ENCODE peak calls at places on chromosomes 7 and 10, in five cellular contexts. B, S, N, A and R are unnamed samples.

GRCh38 chr10:35876248-35876647 is 234.2 kb upstream of the FZD8 start:
- DNase-seq in S (no peak), A (peak), N (peak), B (no peak), R (no peak)

GRCh38 chr7:103573479-103574058 is 127.6 kb upstream of the SLC26A5 start:
- DNase-seq in B (no peak), S (peak), A (peak), N (peak), R (no peak)

GRCh38 chr10:91635401-91636400 is 2.8 kb upstream of the PPP1R3C start:
- DNase-seq in N (peak), B (peak), S (peak), A (peak), R (peak)

GRCh38 chr10:117537436-117537903 is 5.1 kb upstream of the EMX2 start:
- DNase-seq in A (no peak), B (no peak), S (peak), N (peak), R (no peak)

GRCh38 chr10:24851595-24851994 is 100.8 kb downstream of the PRTFDC1 start:
- DNase-seq in N (no peak), A (peak), S (no peak), B (no peak), R (no peak)

GRCh38 chr7:45007571-45008328 is 7.7 kb downstream of the CCM2 start:
- DNase-seq in S (no peak), A (no peak), N (no peak), B (no peak), R (no peak)

GRCh38 chr7:2864999-2865670 is 21.0 kb upstream of the GNA12 start:
- DNase-seq in S (peak), B (peak), A (peak), N (peak), R (peak)

GRCh38 chr10:86872757-86873156 is 84.7 kb downstream of the MMRN2 start:
- DNase-seq in S (no peak), B (peak), A (no peak), N (no peak), R (no peak)

GRCh38 chr10:30098624-30099023 is 39.2 kb upstream of the JCAD start:
- DNase-seq in B (no peak), S (no peak), A (peak), N (no peak), R (no peak)

GRCh38 chr7:80593869-80594587 is 44.4 kb upstream of the CD36 start:
- DNase-seq in S (no peak), B (peak), A (peak), N (no peak), R (no peak)

GRCh38 chr10:84542552-84542951 is 214.2 kb downstream of the CCSER2 start:
- DNase-seq in N (no peak), S (no peak), B (no peak), A (no peak), R (no peak)

GRCh38 chr10:27240891-27241639 is 468 bp upstream of the ACBD5 start:
- DNase-seq in A (no peak), S (peak), B (no peak), N (no peak), R (no peak)

GRCh38 chr10:3068201-3068967 is 1.0 kb downstream of the PFKP start:
- DNase-seq in B (peak), A (peak), S (peak), N (no peak), R (peak)

GRCh38 chr7:112143567-112143966 is 62.6 kb downstream of the DOCK4 start:
- DNase-seq in N (no peak), S (no peak), B (no peak), A (peak), R (no peak)

DNA sequence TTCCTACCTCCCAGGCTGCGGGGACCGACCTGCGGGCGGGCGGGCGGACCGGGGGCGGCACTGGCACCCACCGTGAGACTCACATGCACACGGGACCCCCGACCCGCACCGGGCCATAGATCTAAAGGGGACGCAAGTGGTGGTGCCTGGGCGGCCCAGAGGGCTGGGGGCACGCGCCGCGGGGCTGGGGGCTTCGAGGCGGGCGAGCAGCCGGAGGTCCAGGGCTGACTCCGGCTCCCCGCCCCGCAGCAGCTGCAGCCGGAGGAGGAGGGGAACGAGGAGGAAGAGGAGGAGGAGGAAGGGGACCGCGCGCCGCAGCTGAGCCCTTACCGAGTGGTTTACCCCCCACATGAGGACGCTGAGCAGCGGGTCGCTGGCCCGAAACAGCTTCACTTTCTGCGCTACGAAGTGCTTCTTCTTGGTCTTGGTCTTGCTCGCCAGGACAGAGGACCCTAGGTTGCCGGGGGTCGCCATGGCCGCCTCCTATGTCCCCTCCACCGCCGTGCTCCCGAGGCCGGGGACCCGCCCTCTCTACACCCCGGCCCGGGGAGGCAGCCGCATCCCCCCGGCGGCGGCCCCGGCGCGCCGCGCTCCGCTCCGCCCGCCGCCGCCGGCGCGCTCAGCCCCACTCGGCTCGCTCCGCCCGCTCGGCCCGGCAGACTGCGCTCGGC is 390 bp downstream of the PIP4K2A start:
- DNase-seq in A (peak), B (peak), S (no peak), N (no peak), R (peak)
- TF ChIP-seq POLR2A in A (no peak), B (no peak), S (no peak), N (no peak), R (no peak)

DNA sequence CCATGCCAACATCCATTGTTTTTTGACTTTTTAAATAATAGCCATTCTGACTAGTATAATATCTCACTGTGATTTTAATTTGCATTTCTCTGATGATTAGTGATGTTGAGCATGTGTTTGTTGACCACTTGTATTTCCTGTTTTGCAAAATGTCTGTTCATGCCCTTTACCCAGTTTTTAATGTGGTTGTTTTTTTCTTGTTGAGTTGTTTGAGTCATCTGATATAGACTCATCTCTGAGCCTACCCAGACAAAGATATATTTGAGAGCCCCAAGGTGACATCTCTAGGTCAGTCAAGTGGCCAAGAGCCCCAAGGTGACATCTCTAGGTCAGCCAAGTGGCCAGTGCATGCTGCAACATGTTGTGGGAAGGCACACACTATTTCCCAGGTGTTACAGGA is 224.7 kb downstream of the HECW1 start:
- DNase-seq in S (no peak), A (no peak), B (no peak), N (no peak), R (no peak)
- TF ChIP-seq POLR2A in S (no peak), A (no peak), B (no peak), N (no peak), R (no peak)

GRCh38 chr7:149827089-149827981 is 10.8 kb upstream of the ZNF862 start:
- DNase-seq in A (no peak), N (no peak), S (peak), B (no peak), R (no peak)

GRCh38 chr7:149825567-149826343 is 12.4 kb upstream of the ZNF862 start:
- DNase-seq in A (no peak), B (no peak), S (no peak), N (no peak), R (no peak)

GRCh38 chr7:149830997-149831729 is 7.0 kb upstream of the ZNF862 start:
- DNase-seq in S (no peak), N (no peak), B (no peak), A (no peak), R (no peak)

GRCh38 chr7:149826344-149827088 is 11.7 kb upstream of the ZNF862 start:
- DNase-seq in N (no peak), S (no peak), A (no peak), B (no peak), R (no peak)

GRCh38 chr7:149828357-149829309 is 9.5 kb upstream of the ZNF862 start:
- DNase-seq in S (no peak), A (no peak), N (no peak), B (no peak), R (no peak)
- TF ChIP-seq POLR2A in S (no peak), A (no peak), N (no peak), B (no peak), R (no peak)

GRCh38 chr10:131746785-131747184 is 154.0 kb upstream of the PPP2R2D start:
- DNase-seq in A (no peak), N (no peak), B (no peak), S (no peak), R (no peak)

GRCh38 chr10:131744356-131744755 is 156.5 kb upstream of the PPP2R2D start:
- DNase-seq in N (no peak), A (no peak), B (no peak), S (no peak), R (no peak)

GRCh38 chr10:131747251-131747650 is 153.6 kb upstream of the PPP2R2D start:
- DNase-seq in A (no peak), N (no peak), B (no peak), S (no peak), R (no peak)

GRCh38 chr10:131746241-131746711 is 154.5 kb upstream of the PPP2R2D start:
- DNase-seq in A (no peak), S (no peak), B (no peak), N (no peak), R (no peak)

GRCh38 chr10:131745591-131745990 is 155.2 kb upstream of the PPP2R2D start:
- DNase-seq in N (no peak), B (no peak), A (no peak), S (no peak), R (no peak)
- TF ChIP-seq POLR2A in N (no peak), B (no peak), A (no peak), S (no peak), R (no peak)

DNA sequence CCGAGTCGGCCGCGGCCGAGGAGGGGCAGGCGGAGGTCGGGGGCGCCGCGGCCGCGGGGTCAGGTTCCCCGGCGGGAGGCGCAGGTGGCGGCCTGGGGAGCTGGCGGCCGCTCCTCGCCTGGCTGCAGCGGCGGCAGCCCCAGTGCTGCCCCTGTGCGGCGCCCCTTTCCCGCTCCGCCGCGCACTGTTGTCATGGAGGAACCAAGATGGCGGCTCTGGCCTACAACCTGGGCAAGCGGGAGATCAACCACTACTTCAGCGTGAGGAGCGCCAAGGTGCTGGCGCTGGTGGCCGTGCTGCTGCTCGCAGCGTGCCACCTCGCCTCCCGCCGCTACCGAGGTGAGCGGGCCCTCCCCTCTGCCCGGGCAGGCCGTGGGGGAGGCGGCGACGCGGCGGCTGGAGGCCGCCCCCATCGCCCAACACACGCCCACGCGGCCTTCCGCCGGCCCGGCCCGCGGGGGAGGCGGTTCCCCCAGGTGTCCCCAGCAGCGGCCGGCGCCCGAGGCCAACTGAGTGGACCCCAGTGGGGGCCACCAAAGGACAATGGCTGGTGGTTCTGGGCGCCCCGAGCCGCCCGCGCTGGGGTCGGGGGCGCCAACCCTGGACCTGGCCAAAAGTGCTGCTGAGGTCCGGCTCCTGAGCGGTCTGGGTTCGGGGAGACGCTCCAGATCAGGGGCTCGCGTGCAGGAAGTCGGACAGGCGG is 421 bp downstream of the CASD1 start:
- DNase-seq in N (peak), A (peak), B (peak), S (peak), R (peak)
- TF ChIP-seq POLR2A in N (peak), A (peak), B (peak), S (peak), R (peak)

GRCh38 chr7:1531979-1532455 is 1.5 kb downstream of the MAFK start:
- DNase-seq in N (no peak), A (no peak), S (no peak), B (no peak), R (no peak)

GRCh38 chr7:1533255-1533568 is 2.7 kb downstream of the MAFK start:
- DNase-seq in N (no peak), S (no peak), A (no peak), B (no peak), R (no peak)

GRCh38 chr7:1532456-1533254 is 2.2 kb downstream of the MAFK start:
- DNase-seq in A (peak), S (peak), B (peak), N (peak), R (peak)

GRCh38 chr7:1530946-1531262 is 402 bp downstream of the MAFK start:
- DNase-seq in A (no peak), S (no peak), B (no peak), N (no peak), R (no peak)

DNA sequence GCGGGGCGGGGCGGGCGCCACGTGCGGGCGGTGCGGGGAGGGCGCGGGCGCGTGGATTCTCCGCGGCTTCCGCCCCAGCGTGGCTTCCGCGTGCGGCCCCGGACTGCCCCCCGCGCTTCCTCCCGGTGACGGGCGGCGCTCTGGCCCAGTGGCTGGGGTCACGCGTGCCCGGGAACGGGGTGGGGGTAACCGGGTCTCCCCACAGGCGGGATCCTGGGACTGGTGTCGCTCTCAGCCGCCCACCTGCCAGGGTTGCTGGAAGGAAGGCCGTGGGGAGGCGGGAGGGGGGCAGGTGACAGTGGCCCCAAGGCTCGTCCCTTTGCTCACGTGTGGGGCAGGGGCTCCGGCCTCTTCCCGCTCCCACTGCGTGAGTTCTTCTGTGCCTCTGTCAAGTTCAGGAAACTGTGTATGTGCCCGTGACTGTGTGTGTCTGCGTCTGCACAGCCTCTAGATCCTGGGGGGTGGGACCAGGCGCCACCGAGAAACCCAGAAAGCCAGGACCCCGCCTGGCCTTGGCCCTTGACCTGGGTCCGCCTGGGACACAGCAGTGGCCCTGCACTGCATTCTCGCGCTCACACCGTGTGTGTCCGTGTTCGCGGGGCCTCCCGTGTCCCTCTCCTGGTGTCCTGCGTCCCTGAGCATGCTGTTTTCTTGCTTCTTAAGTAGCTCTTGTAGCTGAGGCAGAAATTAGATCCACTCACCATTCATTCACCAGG is 919 bp downstream of the MAFK start:
- DNase-seq in A (peak), N (no peak), S (peak), B (peak), R (no peak)
- TF ChIP-seq POLR2A in A (no peak), N (peak), S (no peak), B (peak), R (no peak)

DNA sequence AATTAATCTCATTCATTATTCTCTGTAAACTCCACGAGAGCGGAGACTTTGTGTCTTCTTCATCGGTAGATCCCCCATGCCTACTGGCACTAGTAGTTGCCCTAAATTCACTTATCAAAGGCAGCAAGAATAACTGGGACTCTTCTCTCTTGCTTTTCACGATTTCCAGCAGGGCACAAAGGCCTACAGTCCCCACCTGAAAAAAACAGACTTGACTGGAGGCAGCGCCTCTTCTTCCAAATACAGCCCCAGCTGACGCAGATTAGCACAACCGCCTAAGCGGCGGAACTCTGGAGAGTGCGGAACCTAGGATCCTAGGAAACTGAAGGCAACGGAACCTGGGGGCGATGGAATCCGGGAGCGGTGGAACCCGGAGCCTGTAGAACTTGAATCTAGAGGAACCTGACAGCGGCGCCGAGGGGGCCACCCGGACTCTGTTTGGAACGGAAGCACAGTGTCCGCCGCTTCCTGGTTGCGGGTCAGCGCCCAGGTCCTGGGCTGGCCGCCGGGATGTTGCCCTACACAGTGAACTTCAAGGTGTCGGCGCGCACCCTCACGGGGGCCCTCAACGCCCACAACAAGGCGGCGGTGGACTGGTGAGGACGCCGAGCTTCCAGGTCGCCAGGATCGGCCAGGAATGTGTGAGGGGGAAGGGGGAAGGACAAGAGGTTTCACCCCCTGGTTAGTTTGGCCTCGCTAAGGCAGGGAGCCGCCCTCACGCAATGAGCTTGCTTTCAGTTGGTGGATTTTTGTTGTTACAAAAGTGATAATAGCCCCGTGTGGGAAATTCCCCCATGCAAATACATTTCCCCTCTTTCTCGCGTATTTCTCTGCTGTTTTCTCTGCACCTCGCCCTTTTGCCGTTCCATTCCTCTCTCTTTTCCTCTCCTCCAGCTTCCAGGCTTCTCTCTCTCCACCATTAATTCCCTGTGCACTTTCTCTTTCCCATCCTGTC is at the start of gene WDR11:
- DNase-seq in B (peak), S (peak), A (peak), N (peak), R (peak)
- TF ChIP-seq POLR2A in B (peak), S (peak), A (peak), N (peak), R (peak)